ENCODE peak calls at places on chromosomes 7 and 10, in five cellular contexts. V, P, R, J and N are unnamed samples.

GRCh38 chr10:71635867-71636266 is 83.7 kb downstream of the C10orf105 start:
- DNase-seq in V (no peak), P (no peak), R (no peak), J (no peak), N (no peak)

GRCh38 chr10:72260588-72261322 is 13.0 kb upstream of the DDIT4 start:
- DNase-seq in V (peak), P (peak), R (peak), J (peak), N (peak)

GRCh38 chr10:31101123-31101522 is 69.5 kb upstream of the ZNF438 start:
- DNase-seq in V (peak), P (no peak), R (peak), J (no peak), N (no peak)

GRCh38 chr10:58477902-58478301 is 34.8 kb upstream of the BICC1 start:
- DNase-seq in V (no peak), P (no peak), R (no peak), J (no peak), N (no peak)

GRCh38 chr7:95011156-95011928 is 103.9 kb downstream of the PPP1R9A start:
- DNase-seq in V (peak), P (no peak), R (peak), J (no peak), N (no peak)

GRCh38 chr10:124721295-124722052 is 22.7 kb downstream of the FAM53B start:
- DNase-seq in V (no peak), P (peak), R (no peak), J (peak), N (no peak)

GRCh38 chr10:124325998-124326636 is 92.6 kb downstream of the OAT start:
- DNase-seq in V (no peak), P (no peak), R (no peak), J (no peak), N (no peak)

GRCh38 chr10:104197364-104197763 is 34.8 kb downstream of the CFAP43 start:
- DNase-seq in V (no peak), P (no peak), R (no peak), J (no peak), N (no peak)

GRCh38 chr7:36096460-36097095 is 56.5 kb upstream of the EEPD1 start:
- DNase-seq in V (no peak), P (no peak), R (peak), J (no peak), N (no peak)

GRCh38 chr7:130494480-130494879 is 2.6 kb downstream of the MEST start:
- DNase-seq in V (no peak), P (no peak), R (no peak), J (no peak), N (no peak)

GRCh38 chr10:85600026-85600743 is 766.4 kb downstream of the GRID1 start:
- DNase-seq in V (no peak), P (peak), R (no peak), J (no peak), N (no peak)